ENCODE peak calls at places on chromosomes 11 and 22, in seven cellular contexts. P, C, Y, E, T, B and X are unnamed samples.

GRCh38 chr22:19870153-19871022 is 15.7 kb upstream of the GNB1L start:
- DNase-seq in P (no peak), C (no peak), Y (peak; percentile 42), E (peak; percentile 26), T (no peak), B (no peak), X (no peak)

GRCh38 chr22:27110985-27111451 is 453.6 kb downstream of the MIAT start:
- DNase-seq in P (no peak), C (peak; percentile 88), Y (no peak), E (peak; percentile 32), T (peak; percentile 71), B (no peak), X (peak; percentile 75)

GRCh38 chr11:72223615-72224586 is 666 bp upstream of the INPPL1 start:
- DNase-seq in P (no peak), C (peak; percentile 79), Y (peak; percentile 79), E (peak; percentile 71), T (peak; percentile 56), B (no peak), X (peak; percentile 78)

GRCh38 chr22:33496112-33496511 is 424.2 kb downstream of the LARGE1 start:
- DNase-seq in P (no peak), C (no peak), Y (no peak), E (no peak), T (no peak), B (no peak), X (no peak)

GRCh38 chr11:62689421-62690183 is at the start of gene LRRN4CL:
- DNase-seq in P (no peak), C (no peak), Y (no peak), E (no peak), T (peak; percentile 86), B (no peak), X (peak; percentile 67)

GRCh38 chr22:27726726-27727449 is 74.7 kb downstream of the MN1 start:
- DNase-seq in P (no peak), C (peak; percentile 71), Y (no peak), E (no peak), T (peak; percentile 34), B (peak; percentile 3), X (peak; percentile 85)

GRCh38 chr11:70251583-70252285 is 18.8 kb upstream of the PPFIA1 start:
- DNase-seq in P (no peak), C (no peak), Y (no peak), E (no peak), T (no peak), B (no peak), X (no peak)

GRCh38 chr11:121841487-121842167 is 274.4 kb downstream of the BLID start:
- DNase-seq in P (peak; percentile 2), C (peak; percentile 16), Y (no peak), E (no peak), T (peak; percentile 83), B (no peak), X (peak; percentile 9)

GRCh38 chr22:23248583-23248982 is 68.3 kb downstream of the BCR start:
- DNase-seq in P (no peak), C (peak; percentile 76), Y (no peak), E (peak; percentile 61), T (peak; percentile 63), B (no peak), X (no peak)

GRCh38 chr11:88410636-88411035 is 73.1 kb upstream of the CTSC start:
- DNase-seq in P (no peak), C (no peak), Y (no peak), E (no peak), T (no peak), B (no peak), X (no peak)

GRCh38 chr11:71385091-71385490 is 63.1 kb downstream of the DHCR7 start:
- DNase-seq in P (no peak), C (no peak), Y (no peak), E (no peak), T (no peak), B (no peak), X (no peak)

GRCh38 chr11:46475041-46475925 is 83.7 kb upstream of the CHRM4 start:
- DNase-seq in P (no peak), C (no peak), Y (no peak), E (no peak), T (no peak), B (peak; percentile 47), X (no peak)

GRCh38 chr22:17121235-17122195 is at the start of gene TMEM121B:
- DNase-seq in P (peak; percentile 85), C (peak; percentile 95), Y (peak; percentile 92), E (peak; percentile 95), T (peak; percentile 59), B (no peak), X (peak; percentile 51)

GRCh38 chr11:111183706-111184105 is 61.8 kb upstream of the POU2AF2 start:
- DNase-seq in P (no peak), C (peak; percentile 38), Y (no peak), E (no peak), T (peak; percentile 42), B (peak; percentile 68), X (no peak)

GRCh38 chr22:48104102-48104738 is 1341.8 kb downstream of the TBC1D22A start:
- DNase-seq in P (no peak), C (no peak), Y (no peak), E (no peak), T (no peak), B (no peak), X (no peak)

GRCh38 chr22:30079952-30080533 is at the start of gene HORMAD2:
- DNase-seq in P (peak; percentile 69), C (peak; percentile 95), Y (peak; percentile 92), E (peak; percentile 98), T (no peak), B (peak; percentile 84), X (peak; percentile 32)

GRCh38 chr11:118180300-118180703 is 3.9 kb upstream of the SCN2B start:
- DNase-seq in P (peak; percentile 60), C (peak; percentile 87), Y (peak; percentile 77), E (peak; percentile 81), T (no peak), B (no peak), X (no peak)

GRCh38 chr11:19076744-19077589 is 16.4 kb upstream of the MRGPRX2 start:
- DNase-seq in P (peak; percentile 59), C (peak; percentile 51), Y (peak; percentile 91), E (peak; percentile 71), T (peak; percentile 19), B (peak; percentile 59), X (peak; percentile 57)

GRCh38 chr22:46843691-46844297 is 81.3 kb downstream of the TBC1D22A start:
- DNase-seq in P (no peak), C (no peak), Y (peak; percentile 29), E (no peak), T (peak; percentile 45), B (no peak), X (no peak)

GRCh38 chr11:61362542-61362875 is 335 bp downstream of the TMEM138 start:
- DNase-seq in P (no peak), C (no peak), Y (no peak), E (no peak), T (peak; percentile 65), B (peak; percentile 51), X (peak; percentile 71)

GRCh38 chr11:2528301-2529050 is 83.7 kb downstream of the KCNQ1 start:
- DNase-seq in P (no peak), C (no peak), Y (no peak), E (no peak), T (no peak), B (no peak), X (no peak)

GRCh38 chr11:83363280-83363679 is 77.1 kb upstream of the CCDC90B start:
- DNase-seq in P (no peak), C (peak; percentile 75), Y (no peak), E (no peak), T (no peak), B (no peak), X (no peak)
- H2AK5ac ChIP-seq in P (no peak overlapping the region), C (no peak overlapping the region), Y (no peak overlapping the region), E (no peak overlapping the region), T (no peak overlapping the region), B (no peak overlapping the region), X (no peak overlapping the region)

DNA sequence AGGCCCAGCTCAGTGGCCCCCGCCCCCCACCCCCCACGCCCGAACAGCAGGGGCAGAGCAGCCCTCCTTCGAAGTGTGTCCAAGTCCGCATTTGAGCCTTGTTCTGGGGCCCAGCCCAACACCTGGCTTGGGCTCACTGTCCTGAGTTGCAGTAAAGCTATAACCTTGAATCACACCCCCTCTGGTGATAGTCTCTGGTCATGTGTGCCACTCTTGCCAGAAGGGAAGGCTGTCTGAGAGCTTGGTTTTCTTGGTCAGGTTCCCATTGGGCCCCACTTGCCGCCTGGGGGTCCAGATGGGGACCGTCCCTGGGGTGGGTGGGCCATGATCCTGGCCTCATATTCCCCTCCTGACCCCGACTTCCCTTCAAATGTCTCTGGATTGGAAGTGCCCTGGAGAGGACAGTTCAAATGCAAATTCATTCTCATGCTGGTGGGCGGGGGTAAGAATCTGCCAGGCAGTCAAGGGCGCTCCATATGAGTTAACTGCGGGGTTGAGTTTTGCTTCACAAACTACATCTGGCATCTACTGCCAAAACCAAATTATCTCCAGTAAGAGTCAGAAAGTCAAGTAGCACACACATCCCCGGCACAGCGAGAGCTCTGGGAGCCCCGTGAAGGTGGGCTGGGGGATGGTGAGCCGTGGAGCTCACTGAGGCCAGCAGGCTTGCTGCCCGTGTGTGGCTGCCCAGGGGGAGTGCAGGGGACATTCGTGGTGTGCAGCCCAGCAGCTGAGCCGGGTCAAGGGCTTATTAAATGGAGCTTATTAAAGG is 35.7 kb downstream of the B3GAT1 start:
- DNase-seq in P (no peak), C (no peak), Y (no peak), E (no peak), T (no peak), B (no peak), X (no peak)
- H2AK5ac ChIP-seq in P (no peak overlapping the region), C (no peak overlapping the region), Y (no peak overlapping the region), E (no peak overlapping the region), T (no peak overlapping the region), B (no peak overlapping the region), X (no peak overlapping the region)

DNA sequence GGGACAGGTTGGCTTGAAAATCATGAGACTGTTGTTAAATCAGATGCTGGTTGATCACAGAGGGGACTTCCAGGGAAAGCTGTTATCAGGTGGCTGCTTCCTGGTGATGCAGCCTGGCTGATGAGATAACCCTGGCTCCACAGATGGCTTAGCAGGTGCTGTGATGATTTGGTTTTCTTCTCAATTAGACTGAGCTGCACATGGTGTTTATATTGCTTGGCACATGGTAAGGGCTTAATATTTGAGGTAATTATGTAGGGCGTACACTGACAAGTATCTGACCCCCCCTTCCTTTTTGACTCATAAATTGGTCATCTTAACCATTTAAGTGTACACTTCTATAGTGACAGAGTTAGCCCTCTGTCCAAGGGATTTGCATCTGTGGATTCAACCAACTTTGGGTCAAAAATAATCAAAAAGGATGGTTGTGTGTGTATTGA is 7.0 kb downstream of the RPS3 start:
- DNase-seq in P (no peak), C (peak; percentile 40), Y (no peak), E (no peak), T (peak; percentile 87), B (no peak), X (no peak)
- H2AK5ac ChIP-seq in P (no peak overlapping the region), C (no peak overlapping the region), Y (no peak overlapping the region), E (no peak overlapping the region), T (no peak overlapping the region), B (no peak overlapping the region), X (no peak overlapping the region)

DNA sequence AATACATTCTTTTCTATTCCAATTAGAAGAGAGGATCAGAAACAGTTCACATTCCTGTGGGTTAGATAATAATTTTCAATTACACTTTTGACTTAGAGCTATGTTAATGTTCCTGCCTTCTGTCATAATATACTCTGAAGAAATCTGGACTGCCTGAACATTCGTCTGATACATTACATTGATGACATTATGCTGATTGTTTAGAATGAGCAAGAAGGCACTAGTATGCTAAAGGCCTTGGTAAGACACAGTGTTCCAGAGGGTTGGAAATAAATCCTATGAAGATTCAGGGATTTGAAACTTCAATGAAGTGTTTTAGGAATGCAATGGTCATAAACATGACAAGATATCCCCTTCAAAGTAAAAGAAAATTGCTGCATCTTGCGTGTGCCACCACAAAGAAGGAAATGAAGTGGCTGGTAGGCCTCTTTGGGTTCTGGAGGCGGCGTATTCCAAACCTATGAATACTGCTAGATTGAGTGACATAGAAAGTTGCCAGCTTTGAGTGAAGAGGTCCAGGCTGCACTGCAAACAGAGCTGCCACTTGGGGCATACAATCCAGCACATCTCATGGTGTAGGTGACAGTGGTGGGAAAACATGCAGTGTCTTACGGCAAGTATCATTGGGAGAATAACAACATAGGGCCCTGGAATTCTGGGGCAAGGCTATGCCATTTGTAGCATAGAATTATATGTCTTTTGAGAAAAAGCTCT is 21.2 kb upstream of the PDE3B start:
- DNase-seq in P (no peak), C (peak; percentile 27), Y (no peak), E (no peak), T (no peak), B (no peak), X (peak; percentile 45)
- H2AK5ac ChIP-seq in P (no peak overlapping the region), C (no peak overlapping the region), Y (no peak overlapping the region), E (no peak overlapping the region), T (no peak overlapping the region), B (no peak overlapping the region), X (no peak overlapping the region)